ENCODE peak calls at places on chromosomes 12 and 14, in five cellular contexts. J is GM19239; L is GM20000; G is naive thymus-derived CD4-positive, alpha-beta T cell; H is non-pigmented ciliary epithelial cell. X is an unnamed sample.

GRCh38 chr12:106767954-106768501 is 6.5 kb upstream of the RIC8B start:
- DNase-seq in G (no peak), L (no peak), J (no peak), H (no peak), X (no peak)

GRCh38 chr12:26195641-26196423 is 459 bp downstream of the SSPN start:
- DNase-seq in L (peak; percentile 41), G (no peak), H (no peak), J (no peak), X (no peak)

GRCh38 chr12:109588461-109589239 is 15.1 kb downstream of the MVK start:
- DNase-seq in G (no peak), L (no peak), H (no peak), J (no peak), X (no peak)

GRCh38 chr14:71891185-71891584 is 41.0 kb upstream of the RGS6 start:
- DNase-seq in J (no peak), H (no peak), G (no peak), L (no peak), X (no peak)

GRCh38 chr12:65720136-65720535 is 104.1 kb upstream of the HMGA2 start:
- DNase-seq in H (peak; percentile 84), L (no peak), G (no peak), J (no peak), X (no peak)

GRCh38 chr14:65095633-65096205 is 6.6 kb downstream of the MAX start:
- DNase-seq in G (no peak), J (no peak), H (peak; percentile 30), L (no peak), X (no peak)

GRCh38 chr14:53004976-53005375 is 54.1 kb upstream of the FERMT2 start:
- DNase-seq in L (no peak), J (no peak), H (no peak), G (no peak), X (no peak)

GRCh38 chr12:50221228-50222008 is 54.2 kb upstream of the CERS5 start:
- DNase-seq in H (no peak), L (no peak), J (no peak), G (no peak), X (no peak)

GRCh38 chr12:93153321-93153720 is 224.2 kb upstream of the EEA1 start:
- DNase-seq in H (no peak), G (no peak), J (no peak), L (no peak), X (no peak)

GRCh38 chr14:74501691-74502090 is 8.1 kb downstream of the ISCA2 start:
- DNase-seq in L (no peak), J (no peak), H (no peak), G (no peak), X (no peak)

GRCh38 chr12:126385785-126386184 is 1320.5 kb downstream of the AACS start:
- DNase-seq in J (no peak), L (no peak), G (no peak), H (no peak), X (no peak)

GRCh38 chr12:109604902-109605536 is 31.4 kb downstream of the MVK start:
- DNase-seq in J (no peak), L (no peak), G (no peak), H (no peak), X (no peak)